ENCODE peak calls at places on chromosomes 13 and 19, in nine cellular contexts. One of them, this sample, is unnamed.

GRCh38 chr19:18940791-18941627 is at the start of gene HOMER3:
- DNase-seq in ovary: peak; percentile 85
- DNase-seq in choroid plexus epithelial cell: peak; percentile 54
- DNase-seq in BJ: no peak
- DNase-seq in stomach: peak; percentile 86
- DNase-seq in RWPE1: peak; percentile 92
- DNase-seq in lung: peak; percentile 78
- DNase-seq in tibial artery: peak; percentile 74
- DNase-seq in IMR-90: peak; percentile 39
- DNase-seq in this sample: peak; percentile 90

GRCh38 chr13:97749174-97749573 is 204.3 kb upstream of the IPO5 start:
- DNase-seq in ovary: no peak
- DNase-seq in IMR-90: peak; percentile 1
- DNase-seq in tibial artery: no peak
- DNase-seq in lung: no peak
- DNase-seq in BJ: no peak
- DNase-seq in stomach: no peak
- DNase-seq in RWPE1: peak; percentile 46
- DNase-seq in choroid plexus epithelial cell: peak; percentile 69
- DNase-seq in this sample: no peak

GRCh38 chr13:90281709-90282108 is 1065.8 kb upstream of the MIR17HG start:
- DNase-seq in ovary: no peak
- DNase-seq in lung: no peak
- DNase-seq in stomach: no peak
- DNase-seq in IMR-90: no peak
- DNase-seq in BJ: no peak
- DNase-seq in choroid plexus epithelial cell: no peak
- DNase-seq in tibial artery: no peak
- DNase-seq in RWPE1: no peak
- DNase-seq in this sample: no peak

GRCh38 chr13:73056054-73056962 is 2.5 kb upstream of the KLF5 start:
- DNase-seq in lung: no peak
- DNase-seq in ovary: no peak
- DNase-seq in stomach: no peak
- DNase-seq in tibial artery: no peak
- DNase-seq in BJ: no peak
- DNase-seq in IMR-90: peak; percentile 84
- DNase-seq in RWPE1: peak; percentile 76
- DNase-seq in choroid plexus epithelial cell: peak; percentile 84
- DNase-seq in this sample: no peak

GRCh38 chr13:26628706-26629105 is 71.2 kb downstream of the WASF3 start:
- DNase-seq in choroid plexus epithelial cell: peak; percentile 76
- DNase-seq in RWPE1: no peak
- DNase-seq in tibial artery: no peak
- DNase-seq in IMR-90: peak; percentile 40
- DNase-seq in ovary: no peak
- DNase-seq in stomach: no peak
- DNase-seq in lung: no peak
- DNase-seq in BJ: no peak
- DNase-seq in this sample: no peak

GRCh38 chr13:23588576-23589141 is 18.4 kb downstream of the TNFRSF19 start:
- DNase-seq in choroid plexus epithelial cell: no peak
- DNase-seq in stomach: no peak
- DNase-seq in lung: no peak
- DNase-seq in RWPE1: no peak
- DNase-seq in tibial artery: no peak
- DNase-seq in IMR-90: no peak
- DNase-seq in BJ: no peak
- DNase-seq in ovary: no peak
- DNase-seq in this sample: no peak

GRCh38 chr19:7637374-7638256 is 705 bp downstream of the STXBP2 start:
- DNase-seq in lung: peak; percentile 74
- DNase-seq in stomach: peak; percentile 73
- DNase-seq in IMR-90: no peak
- DNase-seq in choroid plexus epithelial cell: peak; percentile 47
- DNase-seq in tibial artery: no peak
- DNase-seq in BJ: no peak
- DNase-seq in ovary: no peak
- DNase-seq in RWPE1: peak; percentile 19
- DNase-seq in this sample: peak; percentile 54

GRCh38 chr13:25249001-25249543 is 38.2 kb downstream of the MTMR6 start:
- DNase-seq in lung: no peak
- DNase-seq in IMR-90: peak; percentile 43
- DNase-seq in choroid plexus epithelial cell: peak; percentile 73
- DNase-seq in BJ: peak; percentile 17
- DNase-seq in RWPE1: no peak
- DNase-seq in tibial artery: no peak
- DNase-seq in stomach: no peak
- DNase-seq in ovary: no peak
- DNase-seq in this sample: peak; percentile 37

GRCh38 chr19:31352782-31353651 is 3.8 kb upstream of the TSHZ3 start:
- DNase-seq in BJ: no peak
- DNase-seq in choroid plexus epithelial cell: no peak
- DNase-seq in IMR-90: no peak
- DNase-seq in tibial artery: no peak
- DNase-seq in ovary: peak; percentile 35
- DNase-seq in lung: no peak
- DNase-seq in RWPE1: no peak
- DNase-seq in stomach: no peak
- DNase-seq in this sample: no peak

GRCh38 chr19:49470615-49470978 is 3.4 kb upstream of the FLT3LG start:
- DNase-seq in lung: no peak
- DNase-seq in choroid plexus epithelial cell: no peak
- DNase-seq in tibial artery: no peak
- DNase-seq in IMR-90: no peak
- DNase-seq in RWPE1: no peak
- DNase-seq in BJ: no peak
- DNase-seq in ovary: no peak
- DNase-seq in stomach: no peak
- DNase-seq in this sample: no peak

GRCh38 chr13:49627831-49628652 is at the start of gene ARL11:
- DNase-seq in RWPE1: peak; percentile 8
- DNase-seq in IMR-90: no peak
- DNase-seq in tibial artery: peak; percentile 72
- DNase-seq in stomach: peak; percentile 56
- DNase-seq in ovary: no peak
- DNase-seq in lung: peak; percentile 62
- DNase-seq in BJ: no peak
- DNase-seq in choroid plexus epithelial cell: no peak
- DNase-seq in this sample: peak; percentile 90

GRCh38 chr19:4606921-4607678 is 32.2 kb upstream of the TNFAIP8L1 start:
- DNase-seq in RWPE1: no peak
- DNase-seq in ovary: no peak
- DNase-seq in stomach: no peak
- DNase-seq in IMR-90: no peak
- DNase-seq in BJ: no peak
- DNase-seq in tibial artery: no peak
- DNase-seq in lung: no peak
- DNase-seq in choroid plexus epithelial cell: no peak
- DNase-seq in this sample: no peak

GRCh38 chr19:50803633-50804419 is 13.6 kb downstream of the ACP4 start:
- DNase-seq in lung: no peak
- DNase-seq in RWPE1: no peak
- DNase-seq in choroid plexus epithelial cell: peak; percentile 22
- DNase-seq in tibial artery: no peak
- DNase-seq in stomach: no peak
- DNase-seq in IMR-90: no peak
- DNase-seq in ovary: no peak
- DNase-seq in BJ: no peak
- DNase-seq in this sample: no peak

GRCh38 chr19:18772620-18773587 is 18.2 kb downstream of the COMP start:
- DNase-seq in RWPE1: peak; percentile 59
- DNase-seq in ovary: no peak
- DNase-seq in tibial artery: no peak
- DNase-seq in stomach: no peak
- DNase-seq in choroid plexus epithelial cell: no peak
- DNase-seq in IMR-90: no peak
- DNase-seq in lung: no peak
- DNase-seq in BJ: no peak
- DNase-seq in this sample: no peak

GRCh38 chr13:44013666-44014291 is 134.1 kb downstream of the LACC1 start:
- DNase-seq in choroid plexus epithelial cell: peak; percentile 75
- DNase-seq in stomach: no peak
- DNase-seq in BJ: peak; percentile 47
- DNase-seq in RWPE1: peak; percentile 16
- DNase-seq in ovary: no peak
- DNase-seq in lung: no peak
- DNase-seq in tibial artery: no peak
- DNase-seq in IMR-90: peak; percentile 77
- DNase-seq in this sample: no peak

GRCh38 chr13:24900507-24900906 is 136.5 kb downstream of the RNF17 start:
- DNase-seq in RWPE1: no peak
- DNase-seq in BJ: no peak
- DNase-seq in lung: no peak
- DNase-seq in tibial artery: no peak
- DNase-seq in IMR-90: no peak
- DNase-seq in ovary: no peak
- DNase-seq in choroid plexus epithelial cell: no peak
- DNase-seq in stomach: no peak
- DNase-seq in this sample: no peak

GRCh38 chr13:75761373-75761772 is 125.2 kb downstream of the LMO7 start:
- DNase-seq in ovary: no peak
- DNase-seq in BJ: no peak
- DNase-seq in stomach: no peak
- DNase-seq in tibial artery: no peak
- DNase-seq in choroid plexus epithelial cell: peak; percentile 49
- DNase-seq in IMR-90: no peak
- DNase-seq in RWPE1: peak; percentile 17
- DNase-seq in lung: no peak
- DNase-seq in this sample: peak; percentile 28

DNA sequence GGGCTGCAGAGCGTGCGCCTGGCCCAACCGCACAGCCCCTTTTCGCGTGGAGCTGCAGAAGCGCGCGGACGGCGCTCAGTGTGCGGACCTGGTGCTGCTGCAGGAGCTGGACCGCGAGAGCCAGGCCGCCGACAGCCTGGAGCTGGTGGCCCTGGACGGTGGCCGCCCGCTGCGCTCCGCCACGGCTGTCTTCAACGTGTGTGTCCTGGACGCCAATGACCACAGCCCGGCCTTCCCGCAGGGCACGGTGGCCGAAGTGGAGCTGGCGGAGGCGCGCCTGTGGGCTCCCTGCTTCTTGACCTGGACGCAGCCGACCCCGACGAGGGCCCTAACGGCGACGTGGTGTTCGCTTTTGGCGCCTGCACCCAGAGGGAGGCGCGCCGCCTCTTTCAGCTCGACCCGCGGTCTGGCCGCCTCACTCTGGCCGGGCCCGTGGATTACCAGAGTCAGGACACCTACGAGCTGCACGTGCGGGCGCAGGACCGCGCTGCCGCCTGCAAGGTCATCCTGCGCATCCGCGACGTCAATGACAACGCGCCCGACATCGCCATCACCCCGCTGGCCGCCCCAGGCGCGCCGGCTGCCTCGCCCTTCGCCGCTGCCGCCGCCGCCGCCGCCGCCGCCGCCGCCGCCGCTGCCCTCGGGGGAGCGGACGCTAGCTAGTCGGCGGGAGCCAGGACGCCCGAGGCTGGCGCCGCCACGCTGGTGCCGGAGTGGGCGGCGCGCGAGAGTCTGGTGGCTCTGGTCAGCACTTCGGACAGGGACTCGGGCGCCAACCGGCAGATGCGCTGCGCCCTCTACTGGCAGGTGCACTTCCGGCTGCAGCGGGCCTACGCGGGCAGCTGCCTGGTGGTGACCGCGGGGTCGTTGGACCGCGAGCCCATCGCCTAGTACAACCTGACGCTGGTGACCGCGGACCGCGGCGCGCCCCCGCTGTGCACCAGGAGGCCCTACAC is 172.2 kb downstream of the OLFM4 start:
- DNase-seq in lung: no peak
- DNase-seq in IMR-90: peak; percentile 1
- DNase-seq in tibial artery: no peak
- DNase-seq in RWPE1: peak; percentile 20
- DNase-seq in BJ: no peak
- DNase-seq in stomach: peak; percentile 33
- DNase-seq in choroid plexus epithelial cell: peak; percentile 12
- DNase-seq in ovary: no peak
- DNase-seq in this sample: peak; percentile 26
- TF ChIP-seq CTCF in lung: peak; percentile 2
- TF ChIP-seq CTCF in IMR-90: peak; percentile 46
- TF ChIP-seq CTCF in tibial artery: no peak
- TF ChIP-seq CTCF in RWPE1: peak; percentile 6
- TF ChIP-seq CTCF in BJ: peak; percentile 52
- TF ChIP-seq CTCF in stomach: peak; percentile 20
- TF ChIP-seq CTCF in choroid plexus epithelial cell: peak; percentile 38
- TF ChIP-seq CTCF in ovary: no peak
- TF ChIP-seq CTCF in this sample: no peak

GRCh38 chr19:10695401-10696398 is 5.5 kb upstream of the QTRT1 start:
- DNase-seq in stomach: peak; percentile 95
- DNase-seq in tibial artery: peak; percentile 92
- DNase-seq in choroid plexus epithelial cell: peak; percentile 97
- DNase-seq in BJ: peak; percentile 69
- DNase-seq in lung: peak; percentile 93
- DNase-seq in ovary: peak; percentile 87
- DNase-seq in RWPE1: peak; percentile 96
- DNase-seq in IMR-90: peak; percentile 91
- DNase-seq in this sample: peak; percentile 95
- TF ChIP-seq CTCF in stomach: no peak
- TF ChIP-seq CTCF in tibial artery: peak; percentile 8
- TF ChIP-seq CTCF in choroid plexus epithelial cell: no peak
- TF ChIP-seq CTCF in BJ: no peak
- TF ChIP-seq CTCF in lung: no peak
- TF ChIP-seq CTCF in ovary: no peak
- TF ChIP-seq CTCF in RWPE1: no peak
- TF ChIP-seq CTCF in IMR-90: peak; percentile 4
- TF ChIP-seq CTCF in this sample: no peak

DNA sequence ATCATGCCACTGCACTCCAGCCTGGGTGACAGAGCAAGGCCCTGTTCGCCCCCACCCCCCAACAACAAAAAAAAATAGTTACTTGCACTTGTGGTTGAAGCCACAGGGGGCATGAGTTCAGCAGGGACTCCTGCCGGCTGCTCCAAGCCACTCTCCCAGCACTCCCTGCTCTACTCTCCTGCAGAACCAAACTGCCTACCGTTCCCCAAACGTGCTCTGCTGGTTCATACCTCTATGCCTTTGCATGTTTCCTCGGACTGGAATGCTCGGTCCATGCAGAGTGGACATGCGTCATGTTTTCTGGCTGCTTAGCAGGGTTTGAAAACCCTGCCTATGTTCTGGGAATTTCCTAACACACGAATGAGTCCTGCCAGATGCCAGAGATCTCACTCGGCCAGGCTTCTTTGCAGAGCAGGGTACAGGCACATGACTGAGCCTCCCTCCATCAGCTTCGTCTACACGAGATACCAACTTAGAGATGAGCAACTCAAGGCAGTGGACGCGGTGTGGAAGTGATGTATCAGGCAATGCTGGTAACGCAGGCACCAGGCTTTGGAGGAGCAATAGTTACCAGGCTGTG is 8.5 kb upstream of the SLC25A15 start:
- DNase-seq in lung: no peak
- DNase-seq in RWPE1: no peak
- DNase-seq in IMR-90: peak; percentile 20
- DNase-seq in stomach: no peak
- DNase-seq in tibial artery: no peak
- DNase-seq in BJ: no peak
- DNase-seq in ovary: no peak
- DNase-seq in choroid plexus epithelial cell: peak; percentile 76
- DNase-seq in this sample: no peak
- TF ChIP-seq CTCF in lung: no peak
- TF ChIP-seq CTCF in RWPE1: no peak
- TF ChIP-seq CTCF in IMR-90: peak; percentile 12
- TF ChIP-seq CTCF in stomach: no peak
- TF ChIP-seq CTCF in tibial artery: no peak
- TF ChIP-seq CTCF in BJ: peak; percentile 11
- TF ChIP-seq CTCF in ovary: no peak
- TF ChIP-seq CTCF in choroid plexus epithelial cell: peak; percentile 45
- TF ChIP-seq CTCF in this sample: no peak

GRCh38 chr19:41646589-41647204 is 19.8 kb upstream of the CEACAM4 start:
- DNase-seq in lung: no peak
- DNase-seq in BJ: no peak
- DNase-seq in tibial artery: no peak
- DNase-seq in IMR-90: no peak
- DNase-seq in stomach: no peak
- DNase-seq in choroid plexus epithelial cell: peak; percentile 30
- DNase-seq in ovary: no peak
- DNase-seq in RWPE1: no peak
- DNase-seq in this sample: no peak
- TF ChIP-seq CTCF in lung: no peak
- TF ChIP-seq CTCF in BJ: peak; percentile 38
- TF ChIP-seq CTCF in tibial artery: no peak
- TF ChIP-seq CTCF in IMR-90: no peak
- TF ChIP-seq CTCF in stomach: no peak
- TF ChIP-seq CTCF in choroid plexus epithelial cell: peak; percentile 49
- TF ChIP-seq CTCF in ovary: no peak
- TF ChIP-seq CTCF in RWPE1: no peak
- TF ChIP-seq CTCF in this sample: peak; percentile 29

This sample was measured in GM10248.